ENCODE peak calls at places on chromosomes 12 and 14, in seven cellular contexts. R is right cardiac atrium; P is A549; Z is naive thymus-derived CD4-positive, alpha-beta T cell; V is pancreas; U is RWPE2; H is body of pancreas. O is an unnamed sample.

GRCh38 chr12:1587927-1588573 is 6.3 kb downstream of the FBXL14 start:
- ATAC-seq in R (no peak), P (no peak), Z (peak), V (no peak), U (no peak), H (no peak), O (no peak)

GRCh38 chr12:110636516-110636915 is 22.6 kb downstream of the TCTN1 start:
- ATAC-seq in R (no peak), P (no peak), Z (peak), V (no peak), U (no peak), H (no peak), O (no peak)

GRCh38 chr14:31307198-31307597 is 99.6 kb upstream of the HECTD1 start:
- ATAC-seq in R (no peak), P (no peak), Z (no peak), V (no peak), U (peak), H (no peak), O (no peak)

GRCh38 chr14:31855262-31855661 is 221.8 kb upstream of the ARHGAP5 start:
- ATAC-seq in R (no peak), P (no peak), Z (no peak), V (no peak), U (no peak), H (no peak), O (no peak)

GRCh38 chr12:31206038-31206670 is 119.8 kb downstream of the SINHCAF start:
- ATAC-seq in R (peak), P (no peak), Z (no peak), V (peak), U (peak), H (peak), O (peak)

GRCh38 chr12:110661337-110661972 is 27.5 kb downstream of the HVCN1 start:
- ATAC-seq in R (peak), P (no peak), Z (peak), V (peak), U (no peak), H (no peak), O (peak)

GRCh38 chr12:103540319-103540718 is 44.6 kb upstream of the C12orf42 start:
- ATAC-seq in R (no peak), P (no peak), Z (no peak), V (no peak), U (no peak), H (no peak), O (no peak)

GRCh38 chr14:23409475-23409874 is 1.4 kb upstream of the MYH6 start:
- ATAC-seq in R (peak), P (no peak), Z (no peak), V (no peak), U (no peak), H (no peak), O (no peak)

GRCh38 chr14:51999084-51999483 is 9.7 kb downstream of the RTRAF start:
- ATAC-seq in R (no peak), P (no peak), Z (no peak), V (no peak), U (no peak), H (no peak), O (no peak)

GRCh38 chr12:120093592-120094355 is 22.8 kb downstream of the RAB35 start:
- ATAC-seq in R (no peak), P (peak), Z (peak), V (no peak), U (no peak), H (no peak), O (no peak)

GRCh38 chr12:70214972-70215617 is 28.1 kb upstream of the CNOT2 start:
- ATAC-seq in R (no peak), P (no peak), Z (no peak), V (no peak), U (no peak), H (no peak), O (no peak)

GRCh38 chr14:104037903-104038302 is 47.6 kb upstream of the ASPG start:
- ATAC-seq in R (peak), P (no peak), Z (no peak), V (peak), U (no peak), H (no peak), O (no peak)

GRCh38 chr12:119682635-119683340 is 14.9 kb downstream of the PRKAB1 start:
- ATAC-seq in R (no peak), P (peak), Z (peak), V (peak), U (no peak), H (no peak), O (no peak)

GRCh38 chr14:71242237-71242748 is 335.0 kb downstream of the PCNX1 start:
- ATAC-seq in R (peak), P (no peak), Z (no peak), V (no peak), U (no peak), H (no peak), O (no peak)

GRCh38 chr12:124617615-124618014 is 50.2 kb upstream of the NCOR2 start:
- ATAC-seq in R (peak), P (peak), Z (no peak), V (peak), U (no peak), H (no peak), O (no peak)

GRCh38 chr14:78278464-78278863 is 108.3 kb downstream of the NRXN3 start:
- ATAC-seq in R (no peak), P (no peak), Z (no peak), V (peak), U (peak), H (no peak), O (no peak)

GRCh38 chr14:101721951-101722661 is 39.4 kb upstream of the PPP2R5C start:
- ATAC-seq in R (peak), P (peak), Z (peak), V (peak), U (peak), H (peak), O (peak)

GRCh38 chr12:1620093-1620492 is 8.9 kb upstream of the WNT5B start:
- ATAC-seq in R (no peak), P (no peak), Z (no peak), V (no peak), U (no peak), H (no peak), O (no peak)

GRCh38 chr12:132359971-132360370 is 30.6 kb upstream of the GALNT9 start:
- ATAC-seq in R (no peak), P (no peak), Z (no peak), V (no peak), U (no peak), H (no peak), O (no peak)

GRCh38 chr14:92785601-92786426 is 8.3 kb upstream of the GOLGA5 start:
- ATAC-seq in R (peak), P (peak), Z (no peak), V (peak), U (peak), H (peak), O (no peak)

GRCh38 chr14:99736600-99737371 is 52.7 kb downstream of the CYP46A1 start:
- ATAC-seq in R (peak), P (peak), Z (no peak), V (no peak), U (no peak), H (peak), O (no peak)
- H3K27ac ChIP-seq in R (peak), P (peak), Z (no peak), V (no peak), U (no peak), H (peak), O (peak)

GRCh38 chr14:94570440-94570839 is 9.2 kb downstream of the SERPINA4 start:
- ATAC-seq in R (no peak), P (no peak), Z (no peak), V (no peak), U (no peak), H (no peak), O (no peak)
- H3K27ac ChIP-seq in R (no peak), P (no peak), Z (no peak), V (no peak), U (no peak), H (no peak), O (no peak)

DNA sequence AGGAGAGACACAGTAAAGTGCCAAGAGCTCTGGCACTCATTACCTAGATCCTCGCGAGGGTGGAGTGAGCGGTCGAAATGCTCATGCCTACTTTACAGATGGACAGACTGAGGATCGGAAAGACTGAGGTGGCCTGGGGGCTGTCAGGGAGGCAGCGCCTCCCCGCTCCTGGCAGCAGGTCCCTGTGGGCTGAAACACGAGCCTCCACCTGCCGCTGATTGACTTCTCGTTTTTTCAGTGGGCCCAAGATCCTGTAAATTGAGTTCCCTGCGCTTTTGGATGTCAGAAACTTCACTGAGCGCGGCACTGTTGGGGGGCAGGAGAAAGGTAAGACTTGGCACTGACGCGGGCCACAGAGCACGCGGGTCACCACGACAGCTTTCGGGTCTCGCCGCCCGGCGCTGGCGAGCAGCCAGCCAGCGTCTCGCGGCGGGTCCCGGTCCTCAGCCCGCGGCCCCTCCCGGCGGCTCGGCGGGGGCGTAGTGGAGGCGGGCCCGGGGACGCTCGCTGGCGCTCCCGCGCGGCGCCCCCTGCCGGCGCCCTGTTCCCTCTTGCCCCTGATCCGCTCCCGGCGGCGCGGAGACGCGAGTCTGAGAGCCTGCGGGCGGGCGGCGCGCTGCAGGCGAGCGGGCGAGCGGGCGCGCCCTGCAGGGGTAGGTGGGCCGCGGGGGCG is 550 bp upstream of the SCN8A start:
- ATAC-seq in R (peak), P (peak), Z (peak), V (peak), U (peak), H (peak), O (peak)
- H3K27ac ChIP-seq in R (no peak), P (peak), Z (no peak), V (no peak), U (no peak), H (peak), O (no peak)

DNA sequence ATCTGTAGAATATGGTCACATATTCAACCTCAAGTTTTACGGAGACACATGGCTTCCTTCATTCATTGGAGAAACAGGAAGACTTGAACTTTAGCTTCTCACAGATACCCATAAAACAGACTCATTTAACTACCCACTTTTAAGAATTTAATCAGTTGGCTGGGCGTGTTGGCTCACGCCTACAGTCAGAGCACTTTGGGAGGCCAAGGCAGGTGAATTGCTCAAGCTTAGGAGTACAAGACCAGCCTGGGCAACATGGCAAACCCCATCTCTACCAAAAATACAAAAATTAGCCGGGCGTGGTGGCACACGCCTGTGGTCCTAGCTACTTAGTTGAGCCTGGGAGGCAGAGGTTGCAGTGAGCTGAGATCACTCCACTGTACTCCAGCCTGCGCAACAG is 64.7 kb upstream of the STAC3 start:
- ATAC-seq in R (no peak), P (no peak), Z (no peak), V (no peak), U (no peak), H (no peak), O (no peak)
- H3K27ac ChIP-seq in R (no peak), P (no peak), Z (no peak), V (no peak), U (no peak), H (no peak), O (no peak)

DNA sequence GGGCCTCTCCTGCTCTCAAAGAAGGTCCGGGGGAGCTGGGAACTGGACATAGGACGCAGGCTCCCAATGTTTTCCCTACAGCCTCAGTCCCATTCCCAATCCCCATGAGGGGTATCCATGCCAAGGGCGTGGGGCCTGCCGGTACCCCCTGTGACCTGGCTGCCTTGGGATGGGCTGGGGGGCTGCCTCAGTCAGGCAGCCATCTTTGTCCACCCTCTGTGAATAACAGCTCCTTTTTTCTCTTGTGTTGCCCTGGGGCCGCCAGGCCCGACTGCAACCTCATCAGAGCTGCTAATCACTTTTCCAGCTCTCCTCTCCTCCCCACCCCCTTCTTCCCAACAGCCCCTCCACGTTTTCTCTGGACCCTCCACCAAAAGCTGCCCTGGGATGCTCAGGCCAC is 11.2 kb downstream of the FIGNL2 start:
- ATAC-seq in R (no peak), P (no peak), Z (no peak), V (no peak), U (no peak), H (no peak), O (no peak)
- H3K27ac ChIP-seq in R (no peak), P (no peak), Z (no peak), V (no peak), U (no peak), H (no peak), O (no peak)

GRCh38 chr12:89230376-89231101 is 121.8 kb downstream of the DUSP6 start:
- ATAC-seq in R (no peak), P (no peak), Z (no peak), V (no peak), U (no peak), H (no peak), O (no peak)

GRCh38 chr12:89225808-89226368 is 126.4 kb downstream of the DUSP6 start:
- ATAC-seq in R (peak), P (peak), Z (peak), V (peak), U (peak), H (peak), O (peak)

GRCh38 chr12:89228466-89228865 is 123.8 kb downstream of the DUSP6 start:
- ATAC-seq in R (no peak), P (no peak), Z (no peak), V (no peak), U (no peak), H (no peak), O (no peak)

GRCh38 chr12:89227774-89228173 is 124.5 kb downstream of the DUSP6 start:
- ATAC-seq in R (no peak), P (no peak), Z (no peak), V (no peak), U (no peak), H (no peak), O (no peak)

DNA sequence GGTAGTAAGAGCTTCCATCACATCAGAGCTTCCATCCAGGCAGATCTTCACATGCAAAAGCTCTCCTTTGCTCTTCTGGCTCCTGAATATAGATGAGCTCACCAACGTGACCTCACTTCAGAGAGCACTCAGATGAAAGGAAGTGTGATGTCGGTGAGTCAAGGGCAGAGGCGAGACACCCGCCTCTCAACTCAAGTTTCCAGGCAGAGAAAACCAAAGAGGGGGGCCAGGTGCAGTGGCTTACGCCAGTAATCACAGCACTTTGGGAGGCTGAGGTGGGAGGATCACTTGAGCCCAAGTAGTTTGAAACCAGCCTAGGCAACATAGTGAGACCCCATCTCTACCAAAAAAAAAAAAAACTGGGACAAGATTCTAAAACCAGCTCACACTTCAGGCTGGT is 126.9 kb downstream of the DUSP6 start:
- ATAC-seq in R (peak), P (no peak), Z (peak), V (peak), U (peak), H (no peak), O (peak)
- H3K27ac ChIP-seq in R (no peak), P (no peak), Z (no peak), V (no peak), U (peak), H (peak), O (no peak)